ENCODE peak calls at places on chromosome 12, in five cellular contexts. P, Z, E, T and J are unnamed samples.

GRCh38 chr12:57614178-57614947 is 3.1 kb downstream of the ARHGEF25 start:
- DNase-seq in P (no peak), Z (no peak), E (no peak), T (no peak), J (no peak)

GRCh38 chr12:114662512-114663177 is 21.3 kb downstream of the TBX3 start:
- DNase-seq in P (peak; percentile 81), Z (peak; percentile 89), E (peak; percentile 92), T (peak; percentile 45), J (peak; percentile 67)

GRCh38 chr12:114434341-114434740 is 28.4 kb upstream of the TBX5 start:
- DNase-seq in P (no peak), Z (no peak), E (peak; percentile 89), T (no peak), J (no peak)

GRCh38 chr12:54215990-54216579 is 27.3 kb upstream of the SMUG1 start:
- DNase-seq in P (no peak), Z (no peak), E (no peak), T (no peak), J (no peak)

GRCh38 chr12:18363321-18363720 is 102.0 kb downstream of the PIK3C2G start:
- DNase-seq in P (no peak), Z (no peak), E (no peak), T (no peak), J (no peak)

GRCh38 chr12:31620311-31620710 is 29.4 kb upstream of the DENND5B start:
- DNase-seq in P (no peak), Z (no peak), E (no peak), T (no peak), J (no peak)

GRCh38 chr12:10641735-10642500 is 28.5 kb upstream of the MAGOHB start:
- DNase-seq in P (no peak), Z (no peak), E (peak; percentile 11), T (no peak), J (no peak)

GRCh38 chr12:110597885-110598284 is 14.8 kb upstream of the PPTC7 start:
- DNase-seq in P (no peak), Z (no peak), E (no peak), T (no peak), J (no peak)

GRCh38 chr12:40693503-40693863 is 1.2 kb downstream of the CNTN1 start:
- DNase-seq in P (peak; percentile 34), Z (peak; percentile 11), E (no peak), T (no peak), J (peak; percentile 91)

GRCh38 chr12:108657130-108657745 is 23.5 kb upstream of the SELPLG start:
- DNase-seq in P (no peak), Z (no peak), E (no peak), T (no peak), J (no peak)

GRCh38 chr12:52832960-52833905 is 878 bp downstream of the KRT79 start:
- DNase-seq in P (no peak), Z (no peak), E (no peak), T (no peak), J (no peak)

GRCh38 chr12:117486840-117487659 is 125.6 kb upstream of the NOS1 start:
- DNase-seq in P (no peak), Z (peak; percentile 92), E (no peak), T (no peak), J (no peak)

GRCh38 chr12:63869656-63870055 is 25.2 kb downstream of the SRGAP1 start:
- DNase-seq in P (no peak), Z (no peak), E (peak; percentile 48), T (no peak), J (no peak)

GRCh38 chr12:101695698-101696097 is 1.7 kb upstream of the CHPT1 start:
- DNase-seq in P (no peak), Z (no peak), E (no peak), T (no peak), J (no peak)

GRCh38 chr12:92492291-92492690 is 210.5 kb upstream of the PLEKHG7 start:
- DNase-seq in P (no peak), Z (no peak), E (no peak), T (no peak), J (no peak)

GRCh38 chr12:104604070-104604994 is 147.6 kb downstream of the CHST11 start:
- DNase-seq in P (peak; percentile 52), Z (peak; percentile 93), E (peak; percentile 91), T (no peak), J (no peak)

GRCh38 chr12:49847161-49847560 is 4.3 kb upstream of the BCDIN3D start:
- DNase-seq in P (no peak), Z (no peak), E (no peak), T (no peak), J (no peak)

GRCh38 chr12:113222730-113223531 is 1.7 kb downstream of the TPCN1 start:
- DNase-seq in P (no peak), Z (peak; percentile 77), E (peak; percentile 96), T (no peak), J (no peak)

GRCh38 chr12:96501139-96501741 is 11.9 kb downstream of the CFAP54 start:
- DNase-seq in P (peak; percentile 48), Z (peak; percentile 19), E (peak; percentile 68), T (no peak), J (no peak)

GRCh38 chr12:47813491-47814196 is 6.1 kb downstream of the HDAC7 start:
- DNase-seq in P (no peak), Z (peak; percentile 27), E (no peak), T (no peak), J (peak; percentile 47)

GRCh38 chr12:59600174-59600573 is 4.3 kb downstream of the SLC16A7 start:
- DNase-seq in P (no peak), Z (no peak), E (peak; percentile 66), T (no peak), J (no peak)

GRCh38 chr12:15045451-15045850 is 72.6 kb downstream of the PDE6H start:
- DNase-seq in P (no peak), Z (no peak), E (no peak), T (no peak), J (no peak)

GRCh38 chr12:46442239-46442638 is 69.7 kb upstream of the SLC38A2 start:
- DNase-seq in P (no peak), Z (peak; percentile 18), E (peak; percentile 50), T (no peak), J (no peak)

GRCh38 chr12:93957870-93958269 is 190.5 kb upstream of the PLXNC1 start:
- DNase-seq in P (no peak), Z (no peak), E (no peak), T (no peak), J (no peak)

GRCh38 chr12:27782481-27782880 is 2.4 kb upstream of the MANSC4 start:
- DNase-seq in P (no peak), Z (no peak), E (no peak), T (no peak), J (no peak)

GRCh38 chr12:53755451-53756290 is 3.9 kb upstream of the CISTR start:
- DNase-seq in P (no peak), Z (no peak), E (no peak), T (no peak), J (no peak)

GRCh38 chr12:69613351-69613750 is 2.6 kb upstream of the LRRC10 start:
- DNase-seq in P (no peak), Z (no peak), E (no peak), T (no peak), J (no peak)